ENCODE peak calls at places on chromosome 14, in six cellular contexts. F is right lobe of liver, M is cardiac muscle cell, Q is upper lobe of right lung, Y is lower lobe of right lung, H is pancreas. N is an unnamed sample.

GRCh38 chr14:58705066-58705465 is 67.3 kb downstream of the DACT1 start:
- DNase-seq in Q (no peak), Y (no peak), F (no peak), H (no peak), M (peak), N (no peak)

GRCh38 chr14:69539631-69540410 is 34.9 kb downstream of the CCDC177 start:
- DNase-seq in Y (peak), Q (peak), M (peak), H (no peak), F (peak), N (no peak)

GRCh38 chr14:100871234-100872186 is 32.0 kb downstream of the RTL1 start:
- DNase-seq in Q (peak), Y (peak), F (no peak), H (peak), M (no peak), N (peak)

GRCh38 chr14:94640721-94641631 is 28.8 kb downstream of the SERPINA3 start:
- DNase-seq in H (no peak), M (no peak), F (peak), Q (no peak), Y (no peak), N (peak)

GRCh38 chr14:104714681-104715080 is 9.3 kb upstream of the ADSS1 start:
- DNase-seq in Y (no peak), H (no peak), F (no peak), M (no peak), Q (no peak), N (no peak)

GRCh38 chr14:105247715-105248367 is 492 bp upstream of the BTBD6 start:
- DNase-seq in Q (no peak), M (no peak), H (peak), Y (peak), F (no peak), N (no peak)

GRCh38 chr14:98444077-98444476 is 827.9 kb downstream of the BCL11B start:
- DNase-seq in Y (no peak), H (no peak), F (no peak), M (no peak), Q (no peak), N (no peak)

GRCh38 chr14:92631098-92631497 is 117.3 kb downstream of the LGMN start:
- DNase-seq in M (no peak), H (peak), Y (no peak), F (no peak), Q (no peak), N (no peak)

GRCh38 chr14:34662558-34663088 is 32.7 kb upstream of the SNX6 start:
- DNase-seq in H (no peak), Y (no peak), Q (no peak), F (no peak), M (peak), N (no peak)

GRCh38 chr14:32542507-32542906 is 213.4 kb downstream of the AKAP6 start:
- DNase-seq in H (no peak), Y (no peak), M (no peak), F (no peak), Q (no peak), N (no peak)

GRCh38 chr14:32545858-32546210 is 216.7 kb downstream of the AKAP6 start:
- DNase-seq in F (no peak), H (no peak), Y (no peak), Q (no peak), M (no peak), N (no peak)

GRCh38 chr14:32546246-32546645 is 217.1 kb downstream of the AKAP6 start:
- DNase-seq in Y (no peak), Q (no peak), F (no peak), M (no peak), H (no peak), N (no peak)

DNA sequence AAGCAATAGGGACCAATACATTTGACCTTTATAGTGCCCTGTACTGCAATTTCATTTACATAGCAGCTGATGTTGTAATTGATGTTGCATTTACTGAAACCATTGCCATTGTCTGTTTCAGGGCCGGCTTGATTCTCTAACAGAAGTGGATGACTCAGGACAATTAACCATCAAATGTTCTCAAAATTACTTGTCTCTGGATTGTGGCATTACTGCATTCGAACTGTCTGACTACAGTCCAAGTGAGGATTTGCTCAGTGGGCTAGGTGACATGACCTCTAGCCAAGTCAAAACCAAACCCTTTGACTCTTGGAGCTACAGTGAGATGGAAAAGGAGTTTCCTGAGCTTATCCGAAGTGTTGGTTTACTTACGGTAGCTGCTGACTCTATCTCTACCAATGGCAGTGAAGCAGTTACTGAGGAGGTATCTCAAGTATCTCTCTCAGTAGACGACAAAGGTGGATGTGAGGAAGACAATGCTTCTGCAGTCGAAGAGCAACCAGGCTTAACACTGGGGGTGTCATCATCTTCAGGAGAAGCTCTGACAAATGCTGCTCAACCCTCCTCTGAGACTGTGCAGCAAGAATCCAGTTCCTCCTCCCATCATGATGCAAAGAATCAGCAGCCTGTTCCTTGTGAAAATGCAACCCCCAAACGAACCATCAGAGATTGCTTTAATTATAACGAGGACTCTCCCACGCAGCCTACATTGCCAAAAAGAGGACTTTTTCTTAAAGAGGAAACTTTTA is 216.2 kb downstream of the AKAP6 start:
- DNase-seq in Y (no peak), Q (no peak), F (no peak), M (no peak), H (no peak), N (no peak)
- TF ChIP-seq CTCF in Y (no peak), Q (no peak), F (no peak), M (no peak), H (no peak), N (no peak)

GRCh38 chr14:102234331-102235264 is 70.4 kb downstream of the MOK start:
- DNase-seq in Y (no peak), F (no peak), Q (no peak), M (peak), H (peak), N (no peak)
- H3K4me3 ChIP-seq in Y (no peak), F (no peak), Q (no peak), M (no peak), H (no peak), N (no peak)

GRCh38 chr14:71003156-71003555 is 95.9 kb downstream of the PCNX1 start:
- DNase-seq in Q (no peak), F (no peak), H (no peak), M (no peak), Y (no peak), N (no peak)

GRCh38 chr14:71001742-71002141 is 94.5 kb downstream of the PCNX1 start:
- DNase-seq in H (no peak), M (no peak), Q (no peak), Y (no peak), F (no peak), N (no peak)

GRCh38 chr14:70993931-70994330 is 86.7 kb downstream of the PCNX1 start:
- DNase-seq in Q (no peak), H (no peak), Y (no peak), F (no peak), M (no peak), N (no peak)

GRCh38 chr14:70995671-70996070 is 88.4 kb downstream of the PCNX1 start:
- DNase-seq in F (no peak), M (no peak), H (no peak), Q (peak), Y (no peak), N (no peak)

GRCh38 chr14:70999117-70999516 is 91.9 kb downstream of the PCNX1 start:
- DNase-seq in M (peak), Y (no peak), F (no peak), Q (no peak), H (no peak), N (no peak)
- H3K27ac ChIP-seq in M (peak), Y (peak), F (no peak), Q (peak), H (no peak), N (no peak)

GRCh38 chr14:57549765-57550420 is 56.2 kb upstream of the CCDC198 start:
- DNase-seq in Q (no peak), Y (no peak), H (no peak), M (no peak), F (no peak), N (no peak)
- TF ChIP-seq CTCF in Q (no peak), Y (no peak), H (no peak), M (no peak), F (no peak), N (no peak)

GRCh38 chr14:103260629-103261124 is 73.4 kb upstream of the EIF5 start:
- DNase-seq in Y (peak), F (peak), M (peak), Q (peak), H (no peak), N (peak)
- H3K4me3 ChIP-seq in Y (peak), F (peak), M (no peak), Q (peak), H (peak), N (peak)

GRCh38 chr14:22884721-22885523 is 1.9 kb downstream of the REM2 start:
- DNase-seq in Y (no peak), F (no peak), Q (no peak), M (no peak), H (peak), N (no peak)
- H3K27ac ChIP-seq in Y (no peak), F (no peak), Q (no peak), M (no peak), H (no peak), N (no peak)